ENCODE peak calls at places on chromosome 1, in seven cellular contexts. E is kidney epithelial cell; J is stimulated activated CD4-positive, alpha-beta T cell treated with anti-CD3 and anti-CD28 coated beads, Interleukin-15, amount 100 ng/mL, for 24 hours; Z is caudate nucleus; C is M059J; Y is fibroblast of lung; M is brain pericyte. Q is an unnamed sample.

GRCh38 chr1:236039736-236040670 is 24.9 kb downstream of the NID1 start:
- DNase-seq in J (no peak), E (no peak), M (peak), Y (no peak), Z (no peak), C (no peak), Q (peak)

GRCh38 chr1:226628624-226629155 is 80.1 kb downstream of the STUM start:
- DNase-seq in Z (no peak), Y (no peak), J (no peak), M (no peak), E (no peak), C (no peak), Q (no peak)

GRCh38 chr1:153919879-153920852 is 2.6 kb downstream of the GATAD2B start:
- DNase-seq in Z (no peak), M (no peak), C (peak), E (no peak), Y (peak), J (no peak), Q (peak)

GRCh38 chr1:180165509-180166435 is 11.1 kb downstream of the QSOX1 start:
- DNase-seq in Y (no peak), J (no peak), C (no peak), Z (no peak), E (no peak), M (no peak), Q (no peak)

GRCh38 chr1:8055973-8056372 is 29.9 kb upstream of the ERRFI1 start:
- DNase-seq in J (no peak), C (peak), Z (no peak), E (no peak), M (no peak), Y (peak), Q (peak)

GRCh38 chr1:60989745-60990718 is 92.3 kb upstream of the NFIA start:
- DNase-seq in Z (no peak), Y (peak), E (no peak), M (peak), J (no peak), C (peak), Q (no peak)

GRCh38 chr1:66138613-66139012 is 345.9 kb downstream of the PDE4B start:
- DNase-seq in Z (no peak), J (no peak), E (no peak), C (no peak), Y (no peak), M (no peak), Q (no peak)

GRCh38 chr1:27627051-27627450 is 7.9 kb downstream of the FGR start:
- DNase-seq in J (no peak), C (no peak), Z (no peak), Y (no peak), E (no peak), M (no peak), Q (no peak)

GRCh38 chr1:46446646-46447498 is 42.8 kb upstream of the DMBX1 start:
- DNase-seq in M (peak), Y (peak), E (peak), J (peak), C (peak), Z (peak), Q (peak)

GRCh38 chr1:6045110-6045502 is 582 bp upstream of the KCNAB2 start:
- DNase-seq in J (no peak), Y (no peak), M (no peak), C (no peak), Z (no peak), E (no peak), Q (no peak)

GRCh38 chr1:197519741-197520334 is 251.8 kb downstream of the CRB1 start:
- DNase-seq in C (peak), Y (peak), M (no peak), E (no peak), J (no peak), Z (no peak), Q (peak)